ENCODE peak calls at places on chromosomes 12 and 14, in nine cellular contexts. F is transverse colon, H is Panc1, B is GM23338, U is SK-N-SH, W is stomach, Q is HCT116, K is K562, V is sigmoid colon. A is an unnamed sample.
A peak's percentile ranks its signal among the peaks of the same experiment; 100 is the strongest.

GRCh38 chr12:88577537-88577936 is 2.7 kb downstream of the KITLG start:
- DNase-seq in W (no peak), V (no peak), B (no peak), K (no peak), Q (peak; percentile 43), H (no peak), F (no peak), U (no peak), A (no peak)

GRCh38 chr12:49987620-49988303 is 15.0 kb downstream of the AQP6 start:
- DNase-seq in K (no peak), Q (no peak), V (peak; percentile 69), W (no peak), F (no peak), U (no peak), H (no peak), B (no peak), A (no peak)

GRCh38 chr14:20683896-20684661 is at the start of gene RNASE4:
- DNase-seq in K (peak; percentile 72), Q (peak; percentile 78), F (peak; percentile 95), V (peak; percentile 95), W (peak; percentile 92), U (peak; percentile 68), H (peak; percentile 88), B (peak; percentile 87), A (peak; percentile 90)

GRCh38 chr14:72945628-72946027 is 19.4 kb downstream of the DCAF4 start:
- DNase-seq in V (no peak), K (no peak), W (no peak), F (no peak), Q (no peak), H (no peak), U (no peak), B (no peak), A (no peak)

GRCh38 chr12:129871991-129872969 is 31.5 kb downstream of the TMEM132D start:
- DNase-seq in Q (no peak), U (no peak), B (peak; percentile 53), W (no peak), V (no peak), H (no peak), F (no peak), K (no peak), A (no peak)

GRCh38 chr14:25046301-25046943 is 3.5 kb downstream of the STXBP6 start:
- DNase-seq in W (no peak), U (no peak), F (no peak), K (no peak), B (no peak), H (no peak), Q (no peak), V (no peak), A (no peak)

GRCh38 chr12:57619434-57620244 is 8.4 kb downstream of the ARHGEF25 start:
- DNase-seq in K (no peak), B (peak; percentile 66), F (no peak), H (no peak), V (peak; percentile 65), Q (no peak), U (no peak), W (peak; percentile 57), A (no peak)

GRCh38 chr12:31796270-31796951 is 67.6 kb upstream of the AMN1 start:
- DNase-seq in K (no peak), U (no peak), F (no peak), B (peak; percentile 60), W (no peak), Q (no peak), V (no peak), H (no peak), A (no peak)

GRCh38 chr14:89911018-89911919 is 43.3 kb downstream of the EFCAB11 start:
- DNase-seq in K (no peak), U (no peak), F (peak; percentile 36), W (peak; percentile 36), B (peak; percentile 57), V (no peak), Q (no peak), H (no peak), A (no peak)

GRCh38 chr14:32201816-32202467 is at the start of gene RNU6-7:
- DNase-seq in F (peak; percentile 24), U (peak; percentile 33), B (peak; percentile 45), W (no peak), H (peak; percentile 46), V (peak; percentile 70), Q (no peak), K (no peak), A (peak; percentile 22)

DNA sequence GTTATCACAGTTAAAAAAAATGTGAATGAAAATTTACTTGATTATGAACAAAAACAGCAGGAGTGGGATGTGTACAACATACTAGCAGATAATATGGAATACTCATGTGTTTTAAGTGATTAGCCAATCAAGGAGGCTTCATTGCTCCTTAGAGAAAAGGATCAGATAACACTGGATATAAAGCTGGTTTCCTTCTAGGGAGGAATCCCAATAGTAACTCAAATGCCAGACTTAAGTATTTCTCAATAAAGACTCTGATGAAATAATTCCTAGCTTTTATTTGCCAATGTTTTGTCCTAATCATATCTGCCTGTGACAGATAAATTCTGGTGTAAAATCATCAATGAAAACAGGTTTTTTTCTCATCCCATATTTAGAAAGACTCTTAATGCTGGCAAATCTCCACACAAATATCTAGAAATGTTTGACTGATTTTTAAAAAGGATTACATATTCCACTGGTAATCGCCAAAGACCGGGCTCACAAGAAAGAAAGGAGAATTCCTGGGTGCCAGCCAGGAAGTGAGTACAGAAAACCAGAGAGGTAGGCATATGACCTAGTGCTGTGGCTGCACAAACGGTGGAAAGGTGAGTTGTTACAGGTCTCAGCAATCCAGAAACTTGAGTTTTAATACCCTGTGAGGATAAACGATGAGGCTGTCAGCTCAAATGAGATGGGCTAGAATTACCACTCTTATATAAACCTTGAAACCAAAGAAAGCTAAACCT is 108.6 kb upstream of the TTC7B start:
- DNase-seq in W (peak; percentile 56), B (no peak), H (no peak), Q (no peak), F (no peak), K (no peak), V (no peak), U (no peak), A (no peak)
- TF ChIP-seq POLR2AphosphoS5 in W (no peak), B (no peak), H (no peak), Q (no peak), F (no peak), K (no peak), V (no peak), U (no peak), A (no peak)

DNA sequence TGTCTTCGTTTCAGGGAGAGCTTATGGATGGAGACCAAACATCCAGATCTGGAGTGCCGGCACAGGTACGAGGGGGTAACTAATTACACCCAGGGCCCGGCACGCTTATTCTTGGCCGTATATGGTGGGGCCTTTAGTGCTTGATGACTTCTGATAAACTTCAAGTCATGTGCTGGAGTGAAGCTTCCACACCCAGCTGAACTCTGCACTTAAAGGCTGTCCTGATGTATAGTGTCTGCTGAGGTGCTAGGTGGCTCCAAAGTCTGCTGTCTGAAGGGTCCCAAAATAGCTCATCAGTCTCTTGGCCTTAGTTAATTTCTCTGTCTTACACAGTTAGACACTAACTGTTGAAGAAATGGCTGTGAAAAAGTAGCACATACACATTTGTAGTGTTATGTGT is 17.9 kb downstream of the RNF34 start:
- DNase-seq in W (no peak), Q (no peak), F (no peak), B (no peak), K (no peak), V (no peak), H (no peak), U (no peak), A (no peak)
- H3K36me3 ChIP-seq in W (peaks cover 76% of the 10 kb centered on the region), Q (peaks cover 46% of the 10 kb centered on the region), F (peaks cover 64% of the 10 kb centered on the region), B (peaks cover 31% of the 10 kb centered on the region), K (peaks cover 82% of the 10 kb centered on the region), V (peaks cover 73% of the 10 kb centered on the region), H (peaks cover 19% of the 10 kb centered on the region), U (peaks cover 59% of the 10 kb centered on the region), A (peaks cover 5% of the 10 kb centered on the region)

GRCh38 chr14:103819503-103820307 is 27.7 kb downstream of the PPP1R13B start:
- DNase-seq in B (peak; percentile 86), K (no peak), W (peak; percentile 60), F (peak; percentile 47), V (peak; percentile 80), H (no peak), U (peak; percentile 24), Q (no peak), A (no peak)
- H3K4me3 ChIP-seq in B (no peak overlapping the region), K (no peak overlapping the region), W (no peak overlapping the region), F (no peak overlapping the region), V (no peak overlapping the region), H (no peak overlapping the region), U (no peak overlapping the region), Q (no peak overlapping the region), A (no peak overlapping the region)

GRCh38 chr12:110109037-110109836 is 14.9 kb upstream of the IFT81 start:
- DNase-seq in W (peak; percentile 77), H (no peak), B (peak; percentile 49), F (peak; percentile 61), Q (no peak), V (peak; percentile 98), K (peak; percentile 16), U (peak; percentile 34), A (peak; percentile 87)
- TF ChIP-seq POLR2AphosphoS5 in W (peak; percentile 75), H (no peak), B (no peak), F (peak; percentile 89), Q (no peak), V (peak; percentile 88), K (no peak), U (peak; percentile 55), A (peak; percentile 98)

DNA sequence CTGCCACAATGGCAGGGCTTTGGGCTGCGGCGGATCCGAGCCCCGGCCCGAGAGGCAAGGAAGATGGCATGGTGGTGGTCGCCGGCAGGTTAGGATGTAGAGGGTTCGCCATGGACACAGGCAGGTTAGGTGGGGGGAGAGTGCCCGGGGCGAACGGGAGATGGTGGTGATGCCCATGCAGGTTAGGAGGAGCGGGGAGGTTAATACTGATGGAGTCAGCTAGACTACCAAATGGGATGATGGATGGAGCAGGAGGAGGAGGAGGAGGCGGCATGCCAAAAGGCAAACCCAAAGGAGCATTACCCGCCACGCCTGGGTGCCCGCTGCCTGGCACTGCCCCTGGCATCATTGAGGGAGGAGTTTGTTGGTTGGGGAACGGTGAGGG is 6.2 kb downstream of the MYL6 start:
- DNase-seq in F (no peak), Q (no peak), H (no peak), U (no peak), V (no peak), K (no peak), W (no peak), B (no peak), A (no peak)
- H3K36me3 ChIP-seq in F (peaks cover 37% of the 10 kb centered on the region), Q (peaks cover 55% of the 10 kb centered on the region), H (no peaks in the 10 kb centered on the region), U (peaks cover 58% of the 10 kb centered on the region), V (peaks cover 98% of the 10 kb centered on the region), K (peaks cover 93% of the 10 kb centered on the region), W (peaks cover 99% of the 10 kb centered on the region), B (peaks cover 67% of the 10 kb centered on the region), A (peaks cover 5% of the 10 kb centered on the region)